ENCODE peak calls at places on chromosomes 4 and X, in ten cellular contexts. R is tibial nerve, F is MCF 10A, T is AG04450, I is glutamatergic neuron, X is choroid plexus epithelial cell, S is mucosa of descending colon, G is tibial artery, E is cardiac fibroblast, J is WTC11. N is an unnamed sample.

GRCh38 chr4:8247047-8247930 is 22.3 kb upstream of the HTRA3 start:
- DNase-seq in R (peak), F (no peak), T (no peak), I (no peak), X (peak), S (no peak), G (no peak), E (peak), J (no peak), N (peak)

GRCh38 chrX:56783996-56784620 is 55.1 kb downstream of the NBDY start:
- DNase-seq in R (no peak), F (no peak), T (no peak), I (no peak), X (no peak), S (no peak), G (no peak), E (no peak), J (no peak), N (no peak)

GRCh38 chr4:52057196-52057595 is 6.1 kb downstream of the SPATA18 start:
- DNase-seq in R (no peak), F (peak), T (no peak), I (no peak), X (peak), S (no peak), G (no peak), E (peak), J (no peak), N (no peak)

GRCh38 chr4:52201705-52202104 is 150.6 kb downstream of the SPATA18 start:
- DNase-seq in R (no peak), F (no peak), T (no peak), I (no peak), X (no peak), S (no peak), G (no peak), E (no peak), J (no peak), N (no peak)

GRCh38 chrX:71514367-71515038 is 18.4 kb upstream of the OGT start:
- DNase-seq in R (no peak), F (no peak), T (no peak), I (no peak), X (no peak), S (peak), G (no peak), E (no peak), J (no peak), N (no peak)

GRCh38 chr4:76449824-76450223 is 14.8 kb downstream of the SHROOM3 start:
- DNase-seq in R (no peak), F (no peak), T (no peak), I (no peak), X (peak), S (no peak), G (no peak), E (peak), J (no peak), N (no peak)

GRCh38 chr4:136750898-136751297 is 781.4 kb downstream of the PCDH18 start:
- DNase-seq in R (no peak), F (peak), T (no peak), I (no peak), X (peak), S (no peak), G (no peak), E (no peak), J (no peak), N (no peak)

GRCh38 chr4:122576261-122577188 is 44.3 kb downstream of the IL21 start:
- DNase-seq in R (no peak), F (peak), T (no peak), I (no peak), X (peak), S (peak), G (no peak), E (peak), J (no peak), N (no peak)

GRCh38 chrX:40843643-40844042 is 108.3 kb upstream of the MED14 start:
- DNase-seq in R (no peak), F (no peak), T (no peak), I (no peak), X (no peak), S (no peak), G (no peak), E (no peak), J (no peak), N (no peak)

GRCh38 chr4:23135792-23136645 is 443.3 kb downstream of the GBA3 start:
- DNase-seq in R (no peak), F (peak), T (no peak), I (no peak), X (peak), S (peak), G (no peak), E (peak), J (no peak), N (no peak)

GRCh38 chr4:137065306-137065705 is 467.0 kb downstream of the PCDH18 start:
- DNase-seq in R (no peak), F (no peak), T (no peak), I (no peak), X (peak), S (no peak), G (no peak), E (peak), J (no peak), N (no peak)

GRCh38 chr4:119087121-119087520 is 48.5 kb upstream of the MYOZ2 start:
- DNase-seq in R (no peak), F (no peak), T (no peak), I (no peak), X (peak), S (no peak), G (no peak), E (peak), J (no peak), N (no peak)

GRCh38 chr4:96293806-96294205 is 453.9 kb downstream of the PDHA2 start:
- DNase-seq in R (no peak), F (peak), T (no peak), I (no peak), X (peak), S (no peak), G (no peak), E (no peak), J (no peak), N (no peak)

GRCh38 chrX:40169193-40170086 is 71.7 kb upstream of the BCOR start:
- DNase-seq in R (no peak), F (no peak), T (peak), I (peak), X (peak), S (peak), G (peak), E (peak), J (peak), N (no peak)

GRCh38 chr4:133146574-133147198 is 2.4 kb upstream of the PCDH10 start:
- DNase-seq in R (no peak), F (peak), T (no peak), I (peak), X (peak), S (peak), G (peak), E (peak), J (peak), N (no peak)

GRCh38 chrX:31166832-31167231 is 95.0 kb upstream of the FTHL17 start:
- DNase-seq in R (no peak), F (no peak), T (no peak), I (no peak), X (no peak), S (no peak), G (no peak), E (no peak), J (no peak), N (no peak)

GRCh38 chr4:48342559-48342878 is 1.2 kb downstream of the SLAIN2 start:
- DNase-seq in R (no peak), F (no peak), T (no peak), I (no peak), X (no peak), S (no peak), G (no peak), E (no peak), J (no peak), N (no peak)

GRCh38 chr4:75598390-75598789 is 31.9 kb downstream of the CDKL2 start:
- DNase-seq in R (no peak), F (peak), T (peak), I (no peak), X (peak), S (no peak), G (no peak), E (peak), J (no peak), N (no peak)

GRCh38 chr4:5970381-5971076 is 47.7 kb downstream of the C4orf50 start:
- DNase-seq in R (no peak), F (no peak), T (no peak), I (no peak), X (no peak), S (no peak), G (peak), E (no peak), J (no peak), N (no peak)

GRCh38 chr4:180657881-180658280 is 1585.3 kb upstream of the TENM3 start:
- DNase-seq in R (no peak), F (no peak), T (no peak), I (no peak), X (no peak), S (no peak), G (no peak), E (no peak), J (no peak), N (no peak)

GRCh38 chr4:26199566-26199965 is 121.2 kb upstream of the RBPJ start:
- DNase-seq in R (no peak), F (no peak), T (no peak), I (no peak), X (no peak), S (no peak), G (no peak), E (peak), J (no peak), N (no peak)

GRCh38 chr4:154877110-154877760 is 96.2 kb downstream of the RBM46 start:
- DNase-seq in R (no peak), F (peak), T (no peak), I (no peak), X (peak), S (no peak), G (no peak), E (peak), J (no peak), N (no peak)

GRCh38 chr4:77358315-77358928 is 201.4 kb downstream of the CCNG2 start:
- DNase-seq in R (no peak), F (peak), T (no peak), I (no peak), X (peak), S (peak), G (no peak), E (peak), J (peak), N (no peak)

GRCh38 chr4:16294455-16294854 is 68.2 kb upstream of the TAPT1 start:
- DNase-seq in R (no peak), F (no peak), T (no peak), I (no peak), X (peak), S (no peak), G (no peak), E (no peak), J (no peak), N (no peak)

GRCh38 chr4:24228692-24229091 is 338.8 kb upstream of the PPARGC1A start:
- DNase-seq in R (no peak), F (no peak), T (no peak), I (no peak), X (no peak), S (no peak), G (no peak), E (no peak), J (no peak), N (no peak)

GRCh38 chr4:2963185-2964076 is at the start of the genes GRK4 and NOP14:
- DNase-seq in R (peak), F (peak), T (peak), I (peak), X (peak), S (peak), G (peak), E (peak), J (peak), N (peak)
- TF ChIP-seq CTCF in R (peak), F (peak), T (peak), I (peak), X (no peak), S (peak), G (peak), E (no peak), J (no peak), N (peak)

DNA sequence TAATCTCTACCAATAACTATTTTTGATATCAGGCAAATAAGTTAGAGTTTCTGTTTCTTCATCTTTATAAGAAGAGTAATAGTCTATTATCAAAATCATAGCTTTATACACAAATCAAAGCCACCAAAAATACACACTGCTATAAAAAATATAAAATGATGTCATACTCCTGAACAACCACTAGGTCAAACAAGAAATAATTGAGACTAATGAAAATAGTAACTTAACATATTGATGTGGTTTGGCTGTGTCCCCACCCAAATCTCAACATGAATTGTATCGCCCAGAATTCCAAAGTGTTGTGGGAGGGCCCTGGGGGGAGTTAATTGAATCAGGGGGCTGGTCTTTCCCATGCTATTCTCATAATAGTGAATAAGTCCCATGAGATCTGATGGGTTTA is 2277.5 kb downstream of the ARAP2 start:
- DNase-seq in R (no peak), F (no peak), T (no peak), I (no peak), X (no peak), S (no peak), G (no peak), E (no peak), J (no peak), N (no peak)
- TF ChIP-seq CTCF in R (no peak), F (no peak), T (no peak), I (peak), X (no peak), S (no peak), G (no peak), E (peak), J (no peak), N (no peak)

GRCh38 chrX:133602881-133603280 is 187.6 kb upstream of the GPC4 start:
- DNase-seq in R (no peak), F (no peak), T (no peak), I (no peak), X (no peak), S (no peak), G (no peak), E (no peak), J (no peak), N (no peak)

GRCh38 chrX:133601116-133601515 is 185.8 kb upstream of the GPC4 start:
- DNase-seq in R (no peak), F (no peak), T (no peak), I (no peak), X (no peak), S (no peak), G (no peak), E (no peak), J (no peak), N (no peak)

GRCh38 chrX:133594156-133594555 is 178.9 kb upstream of the GPC4 start:
- DNase-seq in R (no peak), F (no peak), T (no peak), I (no peak), X (no peak), S (no peak), G (no peak), E (no peak), J (no peak), N (no peak)

GRCh38 chrX:133600536-133600935 is 185.2 kb upstream of the GPC4 start:
- DNase-seq in R (no peak), F (no peak), T (no peak), I (no peak), X (no peak), S (no peak), G (no peak), E (no peak), J (no peak), N (no peak)

GRCh38 chrX:133598596-133599334 is 183.5 kb upstream of the GPC4 start:
- DNase-seq in R (no peak), F (no peak), T (no peak), I (no peak), X (no peak), S (no peak), G (no peak), E (no peak), J (no peak), N (no peak)
- TF ChIP-seq CTCF in R (no peak), F (no peak), T (no peak), I (no peak), X (no peak), S (no peak), G (no peak), E (no peak), J (no peak), N (no peak)

GRCh38 chr4:157127571-157127970 is 51.6 kb downstream of the GLRB start:
- DNase-seq in R (no peak), F (no peak), T (no peak), I (no peak), X (no peak), S (no peak), G (no peak), E (no peak), J (no peak), N (no peak)

DNA sequence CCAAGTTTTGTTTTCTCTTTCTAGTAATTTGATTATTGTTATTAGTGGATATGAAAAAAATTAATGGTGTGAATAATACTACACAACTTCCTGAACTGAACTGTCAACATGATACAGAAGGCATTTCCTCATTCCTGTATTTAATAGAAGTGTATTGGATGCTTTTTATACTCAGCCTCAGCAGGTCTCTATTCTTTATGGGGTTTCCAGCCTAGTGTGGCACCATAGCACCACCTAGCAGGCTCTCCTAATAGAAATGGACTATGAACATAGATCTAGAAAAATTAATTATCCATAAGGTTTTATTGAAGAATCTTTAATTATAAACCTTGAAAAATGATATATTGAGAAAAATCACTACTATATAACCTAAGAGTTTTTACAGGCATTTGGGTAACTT is 52.4 kb downstream of the GLRB start:
- DNase-seq in R (no peak), F (peak), T (peak), I (no peak), X (peak), S (no peak), G (no peak), E (peak), J (no peak), N (no peak)
- TF ChIP-seq CTCF in R (no peak), F (peak), T (peak), I (no peak), X (peak), S (no peak), G (peak), E (peak), J (no peak), N (no peak)

GRCh38 chr4:71113294-71113693 is 119.8 kb downstream of the DCK start:
- DNase-seq in R (no peak), F (peak), T (no peak), I (no peak), X (no peak), S (peak), G (no peak), E (no peak), J (peak), N (no peak)
- TF ChIP-seq CTCF in R (no peak), F (no peak), T (peak), I (no peak), X (peak), S (no peak), G (no peak), E (peak), J (peak), N (no peak)

DNA sequence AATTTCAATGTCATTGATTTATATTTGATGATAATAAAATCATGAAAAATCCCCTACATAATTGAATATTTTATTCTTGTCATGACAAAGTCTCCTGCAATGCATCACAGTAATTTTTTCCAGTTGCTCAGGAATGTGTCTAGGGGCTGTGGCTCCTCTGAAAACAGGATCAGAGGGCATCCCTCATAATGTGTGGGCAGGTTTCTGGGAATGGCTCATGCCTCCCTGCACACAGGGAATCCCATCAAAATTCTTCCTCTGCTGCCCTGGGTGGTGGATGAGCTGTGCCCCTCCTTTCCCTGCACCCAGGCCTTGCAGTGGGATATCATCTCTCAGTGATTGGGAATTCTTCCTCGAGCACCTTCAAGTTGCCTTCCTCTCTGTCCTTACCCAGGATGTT is 20.4 kb upstream of the PUDP start:
- DNase-seq in R (no peak), F (no peak), T (no peak), I (no peak), X (no peak), S (no peak), G (no peak), E (no peak), J (no peak), N (no peak)
- TF ChIP-seq CTCF in R (no peak), F (no peak), T (no peak), I (no peak), X (no peak), S (no peak), G (no peak), E (no peak), J (no peak), N (no peak)

GRCh38 chrX:123607270-123607669 is 125.6 kb downstream of the THOC2 start:
- DNase-seq in R (no peak), F (no peak), T (no peak), I (no peak), X (no peak), S (no peak), G (no peak), E (no peak), J (no peak), N (no peak)

GRCh38 chrX:123601437-123601836 is 131.4 kb downstream of the THOC2 start:
- DNase-seq in R (no peak), F (no peak), T (no peak), I (no peak), X (no peak), S (no peak), G (no peak), E (no peak), J (no peak), N (no peak)

GRCh38 chrX:123607806-123608205 is 125.0 kb downstream of the THOC2 start:
- DNase-seq in R (no peak), F (no peak), T (no peak), I (no peak), X (no peak), S (no peak), G (no peak), E (no peak), J (no peak), N (no peak)

DNA sequence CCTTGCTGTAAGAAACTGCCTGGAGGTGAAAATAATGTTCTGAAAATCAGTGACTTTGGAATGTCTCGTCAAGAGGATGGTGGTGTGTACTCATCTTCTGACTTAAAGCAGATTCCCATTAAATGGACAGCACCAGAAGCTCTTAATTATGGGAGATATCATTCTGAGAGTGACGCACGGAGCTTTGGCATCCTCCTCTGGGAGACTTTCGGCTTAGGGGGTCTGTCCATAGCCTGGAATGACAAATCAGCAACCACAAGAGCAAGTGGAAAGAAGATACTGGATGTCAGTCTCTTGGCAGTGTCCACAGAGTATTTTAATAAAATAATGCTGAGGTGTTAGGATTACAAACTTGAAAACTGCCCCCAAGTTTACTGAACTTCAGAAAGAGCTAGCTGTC is 129.3 kb downstream of the THOC2 start:
- DNase-seq in R (no peak), F (no peak), T (no peak), I (no peak), X (no peak), S (no peak), G (no peak), E (no peak), J (no peak), N (no peak)
- TF ChIP-seq CTCF in R (no peak), F (no peak), T (no peak), I (no peak), X (no peak), S (no peak), G (no peak), E (no peak), J (no peak), N (no peak)

GRCh38 chrX:68238568-68238967 is 194.7 kb downstream of the OPHN1 start:
- DNase-seq in R (no peak), F (peak), T (no peak), I (peak), X (no peak), S (no peak), G (no peak), E (no peak), J (peak), N (no peak)
- TF ChIP-seq CTCF in R (no peak), F (peak), T (peak), I (peak), X (peak), S (no peak), G (no peak), E (peak), J (peak), N (no peak)